ENCODE peak calls at places on chromosome 14, in six cellular contexts. O, Q, D, L, K and A are unnamed samples.

GRCh38 chr14:89507926-89508460 is 91.0 kb upstream of the FOXN3 start:
- DNase-seq in O (no peak), Q (no peak), D (peak; percentile 52), L (no peak), K (no peak), A (peak; percentile 54)

GRCh38 chr14:69660344-69661193 is 49.2 kb downstream of the SUSD6 start:
- DNase-seq in O (no peak), Q (no peak), D (no peak), L (no peak), K (no peak), A (no peak)

GRCh38 chr14:44112774-44113460 is 394.2 kb downstream of the FSCB start:
- DNase-seq in O (no peak), Q (no peak), D (no peak), L (no peak), K (no peak), A (no peak)

GRCh38 chr14:22646570-22647254 is 2.6 kb upstream of the OR6J1 start:
- DNase-seq in O (no peak), Q (no peak), D (peak; percentile 84), L (no peak), K (no peak), A (peak; percentile 92)

GRCh38 chr14:91324606-91324950 is 80.1 kb upstream of the GPR68 start:
- DNase-seq in O (no peak), Q (no peak), D (no peak), L (no peak), K (no peak), A (no peak)

GRCh38 chr14:83874662-83875061 is 1655.3 kb upstream of the FLRT2 start:
- DNase-seq in O (no peak), Q (no peak), D (no peak), L (no peak), K (no peak), A (no peak)

GRCh38 chr14:64516969-64517368 is 12.4 kb downstream of the ZBTB1 start:
- DNase-seq in O (no peak), Q (no peak), D (no peak), L (no peak), K (no peak), A (no peak)

GRCh38 chr14:74512431-74512830 is 18.9 kb downstream of the ISCA2 start:
- DNase-seq in O (no peak), Q (no peak), D (no peak), L (no peak), K (no peak), A (no peak)

GRCh38 chr14:96502621-96503251 is 554 bp downstream of the PAPOLA start:
- DNase-seq in O (peak; percentile 51), Q (no peak), D (peak; percentile 22), L (no peak), K (peak; percentile 79), A (peak; percentile 25)

GRCh38 chr14:64539186-64539552 is 1.4 kb upstream of the HSPA2 start:
- DNase-seq in O (no peak), Q (no peak), D (no peak), L (no peak), K (peak; percentile 20), A (no peak)

GRCh38 chr14:29354446-29354845 is 573.2 kb downstream of the PRKD1 start:
- DNase-seq in O (no peak), Q (no peak), D (no peak), L (no peak), K (no peak), A (no peak)

GRCh38 chr14:57987051-57987450 is 121.2 kb upstream of the SLC35F4 start:
- DNase-seq in O (no peak), Q (no peak), D (no peak), L (no peak), K (no peak), A (no peak)

GRCh38 chr14:44657688-44658388 is 150.8 kb upstream of the FSCB start:
- DNase-seq in O (no peak), Q (no peak), D (peak; percentile 1), L (no peak), K (peak; percentile 63), A (peak; percentile 67)

GRCh38 chr14:23094666-23095195 is at the start of gene ACIN1:
- DNase-seq in O (no peak), Q (peak; percentile 97), D (peak; percentile 92), L (no peak), K (no peak), A (peak; percentile 87)

GRCh38 chr14:74217672-74218448 is 21.4 kb upstream of the VSX2 start:
- DNase-seq in O (peak; percentile 90), Q (peak; percentile 83), D (peak; percentile 63), L (no peak), K (peak; percentile 91), A (peak; percentile 57)

GRCh38 chr14:28773176-28773575 is 6.6 kb downstream of the FOXG1 start:
- DNase-seq in O (no peak), Q (no peak), D (no peak), L (no peak), K (no peak), A (no peak)

GRCh38 chr14:34628681-34629135 is 1.2 kb downstream of the SNX6 start:
- DNase-seq in O (no peak), Q (no peak), D (peak; percentile 21), L (no peak), K (no peak), A (no peak)

GRCh38 chr14:75053396-75054289 is 2.4 kb upstream of the MLH3 start:
- DNase-seq in O (no peak), Q (no peak), D (no peak), L (no peak), K (no peak), A (peak; percentile 52)

GRCh38 chr14:67820428-67820881 is 876 bp downstream of the RAD51B start:
- DNase-seq in O (peak; percentile 27), Q (no peak), D (no peak), L (no peak), K (peak; percentile 32), A (peak; percentile 43)

GRCh38 chr14:76463105-76463504 is 87.2 kb downstream of the ESRRB start:
- DNase-seq in O (no peak), Q (no peak), D (no peak), L (no peak), K (no peak), A (no peak)

GRCh38 chr14:79417961-79418360 is 793.3 kb downstream of the DIO2 start:
- DNase-seq in O (no peak), Q (no peak), D (no peak), L (no peak), K (no peak), A (peak; percentile 7)

GRCh38 chr14:38040411-38040810 is 167.3 kb upstream of the SSTR1 start:
- DNase-seq in O (no peak), Q (no peak), D (no peak), L (no peak), K (no peak), A (no peak)

GRCh38 chr14:74660167-74660566 is 48.1 kb upstream of the LTBP2 start:
- DNase-seq in O (no peak), Q (no peak), D (no peak), L (no peak), K (no peak), A (no peak)

GRCh38 chr14:64828096-64828495 is 51.6 kb downstream of the SPTB start:
- DNase-seq in O (no peak), Q (no peak), D (no peak), L (no peak), K (no peak), A (no peak)

GRCh38 chr14:53356361-53357150 is 203.4 kb upstream of the DDHD1 start:
- DNase-seq in O (no peak), Q (no peak), D (no peak), L (no peak), K (no peak), A (no peak)

GRCh38 chr14:67532998-67533753 is at the start of gene PLEKHH1:
- DNase-seq in O (peak; percentile 87), Q (peak; percentile 36), D (peak; percentile 65), L (no peak), K (peak; percentile 92), A (peak; percentile 48)

GRCh38 chr14:78403278-78403815 is 233.2 kb downstream of the NRXN3 start:
- DNase-seq in O (no peak), Q (peak; percentile 40), D (peak; percentile 83), L (no peak), K (peak; percentile 21), A (peak; percentile 11)

GRCh38 chr14:75604979-75605825 is 26.8 kb downstream of the FLVCR2 start:
- DNase-seq in O (no peak), Q (no peak), D (peak; percentile 91), L (no peak), K (no peak), A (peak; percentile 49)

GRCh38 chr14:103109789-103110415 is 13.4 kb upstream of the TNFAIP2 start:
- DNase-seq in O (no peak), Q (no peak), D (peak; percentile 72), L (no peak), K (peak; percentile 78), A (peak; percentile 73)
- H3K4me3 ChIP-seq in O (peak overlapping the region; percentile 27), Q (no peak overlapping the region), D (no peak overlapping the region), L (no peak overlapping the region), K (peak overlapping the region; percentile 56), A (no peak overlapping the region)

DNA sequence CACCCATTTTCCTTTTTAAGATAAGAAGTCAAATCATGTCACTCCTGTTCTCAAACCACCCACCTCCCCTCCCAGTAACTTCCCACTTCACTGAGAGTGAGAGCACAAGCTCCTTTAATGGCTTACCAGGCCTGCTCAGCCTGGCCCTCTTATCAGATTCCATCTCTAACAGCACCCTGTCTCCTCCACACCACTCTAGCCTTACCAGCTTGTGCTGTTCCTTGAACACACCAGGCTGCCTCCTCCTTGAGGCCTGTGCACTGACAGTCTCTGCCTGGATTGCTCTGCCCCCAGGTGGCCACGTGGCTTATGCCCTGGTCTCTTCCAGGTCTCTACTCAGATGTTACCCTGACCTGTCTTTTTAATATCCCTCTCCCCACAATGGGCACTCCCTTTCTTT is 40.1 kb upstream of the EVL start:
- DNase-seq in O (peak; percentile 49), Q (peak; percentile 21), D (no peak), L (no peak), K (peak; percentile 75), A (peak; percentile 36)
- TF ChIP-seq CTCF in O (peak; percentile 62), Q (peak; percentile 54), D (peak; percentile 39), L (no peak), K (peak; percentile 59), A (peak; percentile 32)

DNA sequence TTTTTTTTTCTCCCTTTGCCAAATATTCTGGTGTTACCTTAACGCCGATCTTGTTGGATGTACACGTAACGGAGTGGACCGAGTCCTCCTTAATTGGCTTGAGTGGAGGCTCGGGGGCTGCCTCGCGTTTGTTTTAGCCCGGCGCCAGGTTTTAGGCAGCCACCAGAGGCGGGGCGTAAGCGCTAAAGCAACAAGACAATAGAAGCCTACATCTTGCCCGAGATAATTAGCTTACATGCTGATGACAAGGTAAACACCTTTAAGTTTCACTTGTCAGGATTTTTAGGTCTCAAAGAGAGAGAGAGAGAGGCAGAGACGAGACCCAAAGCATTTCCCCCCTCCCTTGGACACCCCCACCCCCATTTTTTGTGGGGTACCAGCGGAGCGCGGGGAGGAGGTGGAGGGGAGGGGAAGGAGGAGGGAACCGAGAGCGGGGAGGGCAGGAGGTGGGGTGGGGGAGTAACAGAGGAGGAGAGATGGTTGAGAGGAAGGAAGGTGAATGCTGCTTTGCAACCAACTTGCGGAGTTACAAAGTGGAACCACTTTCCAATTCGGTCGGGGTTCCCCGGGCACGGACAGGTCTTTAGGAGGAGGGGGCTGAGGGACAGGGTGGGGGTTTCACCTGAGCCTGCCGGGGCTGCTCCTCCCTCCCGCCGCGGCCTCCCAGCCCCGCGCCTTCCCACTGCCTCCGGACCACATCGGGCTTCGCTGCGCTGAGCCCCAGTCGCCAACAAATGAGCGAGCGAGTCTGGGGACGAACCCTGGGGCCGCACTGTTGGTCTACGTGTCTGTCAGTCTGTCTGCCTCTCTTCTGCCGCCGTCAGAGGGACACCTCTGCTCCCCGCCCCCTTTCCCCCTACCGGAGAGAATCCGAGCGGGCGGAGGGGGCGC is at the start of gene NKX2-1:
- DNase-seq in O (peak; percentile 43), Q (no peak), D (no peak), L (no peak), K (peak; percentile 87), A (no peak)
- H3K4me3 ChIP-seq in O (peak within 1 kb of the TSS; percentile 54), Q (no peak within 1 kb of the TSS), D (no peak within 1 kb of the TSS), L (peak within 1 kb of the TSS; percentile 22), K (peak within 1 kb of the TSS; percentile 59), A (no peak within 1 kb of the TSS)

GRCh38 chr14:105774001-105774400 is 247.6 kb downstream of the TMEM121 start:
- DNase-seq in O (no peak), Q (no peak), D (no peak), L (no peak), K (no peak), A (no peak)
- TF ChIP-seq CTCF in O (no peak), Q (no peak), D (no peak), L (no peak), K (no peak), A (no peak)